ENCODE peak calls at places on chromosome 17, in four cellular contexts. N is HL-60, A is K562, Q is GM12878. F is an unnamed sample.

GRCh38 chr17:63066158-63066808 is 100.2 kb downstream of the TANC2 start:
- DNase-seq in N (no peak), A (no peak), Q (no peak), F (no peak)

GRCh38 chr17:42188749-42189650 is 3.7 kb upstream of the HCRT start:
- DNase-seq in N (peak; percentile 95), A (no peak), Q (no peak), F (no peak)

GRCh38 chr17:41499714-41500113 is 5.7 kb downstream of the KRT13 start:
- DNase-seq in N (no peak), A (no peak), Q (no peak), F (no peak)

GRCh38 chr17:42982266-42982665 is 1.9 kb downstream of the RUNDC1 start:
- DNase-seq in N (no peak), A (no peak), Q (no peak), F (no peak)

GRCh38 chr17:38733315-38734234 is 3.4 kb downstream of the CISD3 start:
- DNase-seq in N (no peak), A (no peak), Q (no peak), F (no peak)

GRCh38 chr17:42889809-42890208 is 10.8 kb upstream of the G6PC1 start:
- DNase-seq in N (no peak), A (no peak), Q (no peak), F (no peak)

GRCh38 chr17:36942031-36942599 is 4.8 kb downstream of the LHX1 start:
- DNase-seq in N (no peak), A (no peak), Q (no peak), F (no peak)

GRCh38 chr17:31598921-31599571 is 207.6 kb downstream of the RAB11FIP4 start:
- DNase-seq in N (no peak), A (no peak), Q (no peak), F (no peak)

GRCh38 chr17:76466775-76467130 is 650 bp upstream of the AANAT start:
- DNase-seq in N (no peak), A (no peak), Q (no peak), F (no peak)

GRCh38 chr17:65759532-65759931 is 198.1 kb upstream of the AXIN2 start:
- DNase-seq in N (no peak), A (no peak), Q (no peak), F (no peak)

GRCh38 chr17:38464723-38465419 is 36.6 kb downstream of the ARHGAP23 start:
- DNase-seq in N (no peak), A (peak; percentile 89), Q (no peak), F (no peak)

GRCh38 chr17:59378621-59379194 is 47.3 kb downstream of the YPEL2 start:
- DNase-seq in N (no peak), A (no peak), Q (no peak), F (no peak)

GRCh38 chr17:69763503-69763902 is 311.5 kb upstream of the KCNJ16 start:
- DNase-seq in N (no peak), A (no peak), Q (no peak), F (no peak)

GRCh38 chr17:63696381-63696961 is 3.5 kb downstream of the LIMD2 start:
- DNase-seq in N (no peak), A (peak; percentile 48), Q (no peak), F (no peak)

GRCh38 chr17:72270530-72270929 is 149.7 kb downstream of the SOX9 start:
- DNase-seq in N (no peak), A (no peak), Q (no peak), F (no peak)

GRCh38 chr17:5759501-5759925 is 175.2 kb upstream of the NLRP1 start:
- DNase-seq in N (no peak), A (no peak), Q (no peak), F (no peak)

GRCh38 chr17:29014716-29015115 is 8.9 kb upstream of the SEZ6 start:
- DNase-seq in N (no peak), A (no peak), Q (no peak), F (no peak)

GRCh38 chr17:47981462-47981861 is 10.5 kb downstream of the CDK5RAP3 start:
- DNase-seq in N (no peak), A (no peak), Q (no peak), F (no peak)

GRCh38 chr17:19374136-19374535 is 4.2 kb upstream of the MAPK7 start:
- DNase-seq in N (no peak), A (no peak), Q (no peak), F (no peak)

GRCh38 chr17:19379306-19380075 is 1.2 kb downstream of the MAPK7 start:
- DNase-seq in N (no peak), A (no peak), Q (no peak), F (no peak)

GRCh38 chr17:19377602-19378415 is 489 bp upstream of the MAPK7 start:
- DNase-seq in N (peak; percentile 88), A (peak; percentile 95), Q (peak; percentile 96), F (peak; percentile 100)

GRCh38 chr17:19378416-19379293 is at the start of gene MAPK7:
- DNase-seq in N (no peak), A (peak; percentile 32), Q (no peak), F (no peak)

DNA sequence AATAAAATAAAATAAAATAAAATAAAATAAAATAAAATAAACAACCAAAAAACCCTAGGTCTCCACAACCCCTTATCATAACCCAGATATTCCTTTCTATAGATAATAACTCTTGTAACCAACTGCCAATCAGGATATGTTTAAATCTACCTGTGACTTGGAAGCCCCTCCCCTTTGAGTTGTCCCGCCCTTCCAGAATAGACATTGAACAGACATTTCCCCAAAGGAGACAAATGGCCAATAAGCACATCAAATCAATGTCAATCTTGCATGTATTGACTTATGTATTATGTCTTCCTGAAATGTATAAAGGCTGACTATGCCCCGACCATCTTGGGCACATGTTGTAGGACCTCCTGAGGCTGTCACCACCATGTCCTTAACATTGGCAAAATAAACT is 1.5 kb upstream of the MAPK7 start:
- DNase-seq in N (no peak), A (no peak), Q (no peak), F (no peak)
- TF ChIP-seq SPI1 in N (no peak), A (no peak), Q (no peak), F (no peak)

DNA sequence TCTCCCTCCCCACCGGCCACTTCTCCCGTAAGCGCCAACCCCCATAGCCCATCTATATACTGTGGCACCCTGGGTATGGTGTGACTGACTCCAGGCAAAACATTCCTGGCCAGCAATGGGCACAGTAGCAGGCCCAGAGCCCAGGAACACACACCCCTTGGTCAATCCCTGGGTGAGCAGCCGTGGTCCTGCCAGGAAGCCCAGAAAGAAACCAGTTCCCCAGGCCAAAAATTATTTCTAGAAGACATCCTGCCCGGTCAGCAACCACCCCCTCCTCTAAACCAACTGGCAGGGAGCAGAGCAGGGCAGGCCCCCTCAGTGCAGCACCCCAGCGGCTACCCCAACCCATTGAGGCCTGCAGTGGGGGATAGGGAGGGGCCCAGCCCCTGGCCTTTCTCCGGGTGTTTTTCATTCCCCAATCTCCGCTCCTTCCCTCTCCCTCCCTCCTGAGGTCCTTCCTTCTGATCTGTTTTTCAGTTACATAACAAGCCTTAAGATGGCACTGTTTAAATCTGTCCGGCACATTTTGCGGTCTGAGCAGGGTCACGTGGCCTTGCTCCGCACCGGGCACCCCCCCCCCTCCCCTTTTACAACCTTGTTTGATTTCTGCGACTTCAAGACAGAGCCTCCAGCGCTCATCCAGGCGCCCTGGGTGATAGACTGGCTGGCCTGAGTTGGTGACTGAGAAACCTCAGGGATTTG is 2.0 kb downstream of the NPTX1 start:
- DNase-seq in N (peak; percentile 62), A (peak; percentile 60), Q (no peak), F (no peak)
- TF ChIP-seq SPI1 in N (no peak), A (no peak), Q (no peak), F (no peak)

DNA sequence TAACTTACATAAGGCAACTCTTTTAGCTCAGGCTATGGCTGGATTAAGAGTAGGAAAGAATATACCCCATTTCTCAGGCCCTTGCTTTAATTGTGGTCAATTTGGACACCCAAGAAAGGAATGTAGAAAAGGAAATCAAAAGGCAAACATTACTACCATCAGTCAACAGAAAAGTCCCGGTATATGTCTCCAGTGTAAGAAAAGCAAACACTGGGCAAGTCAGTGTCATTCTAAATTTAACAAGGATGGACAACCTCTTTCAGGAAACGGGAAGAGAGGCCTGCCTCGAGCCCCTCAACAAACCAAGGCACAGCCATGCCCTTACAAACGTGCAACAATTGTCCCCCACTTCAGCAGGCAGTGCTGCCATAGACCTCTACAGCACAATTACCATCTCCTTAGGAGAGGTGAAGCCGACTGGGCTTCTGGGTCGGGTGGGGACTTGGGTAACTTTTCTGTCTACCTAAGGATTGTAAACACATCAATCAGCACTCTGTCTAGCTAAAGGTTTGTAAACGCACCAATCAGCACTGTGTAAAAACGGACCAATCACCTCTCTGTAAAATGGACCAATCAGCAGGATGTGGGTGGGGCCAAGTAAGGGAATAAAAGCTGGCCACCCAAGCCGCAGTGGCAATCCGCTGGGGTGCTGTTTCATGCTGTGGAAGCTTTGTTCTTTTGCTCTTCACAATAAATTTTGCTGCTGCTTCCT is 12.4 kb downstream of the MRPL58 start:
- DNase-seq in N (no peak), A (no peak), Q (no peak), F (no peak)
- TF ChIP-seq SPI1 in N (no peak), A (no peak), Q (no peak), F (no peak)

GRCh38 chr17:27825459-27825858 is 25.1 kb upstream of the NOS2 start:
- DNase-seq in N (no peak), A (no peak), Q (no peak), F (no peak)

GRCh38 chr17:27821318-27821717 is 21.0 kb upstream of the NOS2 start:
- DNase-seq in N (no peak), A (no peak), Q (no peak), F (no peak)

GRCh38 chr17:27819171-27819544 is 18.8 kb upstream of the NOS2 start:
- DNase-seq in N (no peak), A (no peak), Q (no peak), F (no peak)

GRCh38 chr17:27824745-27825144 is 24.4 kb upstream of the NOS2 start:
- DNase-seq in N (no peak), A (no peak), Q (no peak), F (no peak)

GRCh38 chr17:27824176-27824575 is 23.8 kb upstream of the NOS2 start:
- DNase-seq in N (no peak), A (no peak), Q (no peak), F (no peak)
- TF ChIP-seq SPI1 in N (no peak), A (no peak), Q (no peak), F (no peak)

GRCh38 chr17:82228278-82228841 is 482 bp upstream of the SLC16A3 start:
- DNase-seq in N (peak; percentile 94), A (no peak), Q (no peak), F (peak; percentile 82)
- TF ChIP-seq SPI1 in N (peak; percentile 67), A (no peak), Q (peak; percentile 10), F (no peak)

DNA sequence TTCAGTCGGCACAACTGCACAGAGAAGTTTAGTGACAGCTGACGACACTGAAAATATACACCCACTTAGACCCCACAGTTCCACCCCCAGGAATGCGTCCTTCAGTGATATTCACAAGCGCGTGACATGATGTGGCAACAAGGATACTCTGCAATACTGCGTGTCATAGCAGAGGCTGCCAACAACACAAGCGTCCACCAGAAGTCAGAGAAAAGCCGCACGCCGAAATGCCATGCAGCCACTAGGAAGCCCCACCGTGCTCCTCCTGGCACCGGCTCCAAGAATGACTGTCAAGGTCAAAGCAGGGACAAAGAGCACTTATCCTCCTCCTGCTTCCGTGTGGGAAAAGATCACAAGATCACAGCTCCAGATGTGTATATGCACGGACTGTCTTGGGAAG is 3.5 kb downstream of the ATP2A3 start:
- DNase-seq in N (peak; percentile 55), A (no peak), Q (no peak), F (no peak)
- TF ChIP-seq SPI1 in N (no peak), A (no peak), Q (no peak), F (no peak)

DNA sequence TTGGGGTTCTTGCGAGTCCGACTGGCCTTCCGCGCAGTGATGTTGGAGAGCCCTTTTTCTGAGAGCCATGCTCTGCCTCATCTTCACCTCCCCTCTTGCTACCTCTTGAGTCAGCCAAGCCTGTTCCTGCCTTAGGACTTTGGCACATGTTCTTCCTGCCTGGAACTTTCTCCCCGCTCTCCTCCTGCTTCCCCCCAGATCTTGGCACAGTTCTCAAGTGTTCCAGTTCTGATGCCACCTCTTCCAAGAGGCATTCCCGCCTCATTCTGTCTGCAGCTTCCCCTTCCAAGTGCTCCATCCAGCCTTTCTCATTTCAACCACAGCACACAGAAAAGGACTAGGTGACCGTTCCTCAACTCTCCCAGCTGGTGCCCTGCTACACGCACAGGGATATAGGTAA is 7.7 kb downstream of the AKAP1 start:
- DNase-seq in N (no peak), A (no peak), Q (no peak), F (no peak)
- TF ChIP-seq SPI1 in N (no peak), A (no peak), Q (no peak), F (no peak)